ENCODE peak calls at places on chromosomes 2 and 18, in nine cellular contexts. A is cerebellum; F is stimulated activated CD4-positive, alpha-beta T cell treated with anti-CD3 and anti-CD28 coated beads, Interleukin-15, amount 100 ng/mL, for 1 hour; Z is body of pancreas; G is LoVo; S is NCI-H748 treated with DMSO at 0.1 percent for 48 hours; W is GDM1; U is cardiac septum; C is NCI-H2081. K is an unnamed sample.

GRCh38 chr2:2755990-2756389 is 424.9 kb upstream of the MYT1L start:
- DNase-seq in A (no peak), F (no peak), Z (no peak), G (no peak), S (no peak), W (no peak), U (peak), C (no peak), K (no peak)

GRCh38 chr2:170213651-170214050 is 35.7 kb downstream of the MYO3B start:
- DNase-seq in A (no peak), F (no peak), Z (no peak), G (no peak), S (no peak), W (no peak), U (no peak), C (no peak), K (no peak)

GRCh38 chr2:89811295-89811694 is 1119.8 kb downstream of the RPIA start:
- DNase-seq in A (no peak), F (no peak), Z (no peak), G (no peak), S (no peak), W (no peak), U (no peak), C (no peak), K (no peak)

GRCh38 chr2:239092571-239093294 is 244.8 kb downstream of the TWIST2 start:
- DNase-seq in A (peak), F (no peak), Z (no peak), G (no peak), S (no peak), W (no peak), U (no peak), C (no peak), K (no peak)

GRCh38 chr2:45554764-45555163 is 56.3 kb downstream of the SRBD1 start:
- DNase-seq in A (no peak), F (no peak), Z (no peak), G (no peak), S (no peak), W (no peak), U (no peak), C (no peak), K (no peak)

GRCh38 chr2:28225472-28225915 is 167.2 kb upstream of the FOSL2 start:
- DNase-seq in A (no peak), F (no peak), Z (no peak), G (no peak), S (no peak), W (no peak), U (no peak), C (no peak), K (no peak)

GRCh38 chr2:152942940-152943440 is 224.6 kb downstream of the ARL6IP6 start:
- DNase-seq in A (no peak), F (no peak), Z (no peak), G (no peak), S (no peak), W (no peak), U (no peak), C (no peak), K (no peak)

GRCh38 chr2:30106543-30106942 is 40.3 kb upstream of the YPEL5 start:
- DNase-seq in A (no peak), F (no peak), Z (no peak), G (peak), S (no peak), W (no peak), U (peak), C (no peak), K (no peak)

GRCh38 chr2:60158262-60158661 is 395.2 kb downstream of the BCL11A start:
- DNase-seq in A (peak), F (no peak), Z (no peak), G (no peak), S (no peak), W (no peak), U (no peak), C (no peak), K (no peak)

GRCh38 chr2:207711750-207712487 is 479 bp downstream of the CCNYL1 start:
- DNase-seq in A (peak), F (peak), Z (peak), G (no peak), S (peak), W (peak), U (peak), C (peak), K (peak)

GRCh38 chr2:178874529-178875240 is 67.5 kb upstream of the TTN start:
- DNase-seq in A (no peak), F (no peak), Z (peak), G (no peak), S (no peak), W (no peak), U (no peak), C (no peak), K (peak)

GRCh38 chr2:203453858-203454451 is 81.1 kb downstream of the RAPH1 start:
- DNase-seq in A (peak), F (no peak), Z (peak), G (peak), S (peak), W (peak), U (no peak), C (no peak), K (peak)

GRCh38 chr2:75772908-75773630 is 62.4 kb upstream of the GCFC2 start:
- DNase-seq in A (no peak), F (no peak), Z (no peak), G (no peak), S (no peak), W (no peak), U (no peak), C (no peak), K (no peak)

GRCh38 chr2:242011516-242011915 is 142.0 kb downstream of the RTP5 start:
- DNase-seq in A (no peak), F (no peak), Z (no peak), G (no peak), S (no peak), W (no peak), U (peak), C (no peak), K (peak)

GRCh38 chr2:239839306-239839705 is 185.8 kb downstream of the NDUFA10 start:
- DNase-seq in A (no peak), F (no peak), Z (no peak), G (no peak), S (no peak), W (no peak), U (no peak), C (no peak), K (no peak)

GRCh38 chr2:151560289-151560688 is 150.6 kb downstream of the RIF1 start:
- DNase-seq in A (peak), F (no peak), Z (peak), G (no peak), S (no peak), W (no peak), U (no peak), C (no peak), K (peak)

GRCh38 chr2:28643911-28644334 is 107.7 kb upstream of the PPP1CB start:
- DNase-seq in A (no peak), F (no peak), Z (peak), G (no peak), S (no peak), W (no peak), U (no peak), C (peak), K (no peak)

GRCh38 chr18:70413455-70413854 is 124.6 kb downstream of the SOCS6 start:
- DNase-seq in A (no peak), F (no peak), Z (no peak), G (no peak), S (no peak), W (no peak), U (no peak), C (no peak), K (no peak)

GRCh38 chr2:160006466-160006865 is 55.9 kb downstream of the PLA2R1 start:
- DNase-seq in A (no peak), F (no peak), Z (no peak), G (no peak), S (no peak), W (no peak), U (no peak), C (no peak), K (no peak)

GRCh38 chr2:86297382-86298147 is 39.9 kb downstream of the REEP1 start:
- DNase-seq in A (no peak), F (no peak), Z (no peak), G (no peak), S (no peak), W (peak), U (peak), C (no peak), K (peak)